ENCODE peak calls at places on chromosomes 7 and 10, in ten cellular contexts. One of them, this sample, is unnamed.

GRCh38 chr7:32158076-32158475 is 87.9 kb upstream of the PDE1C start:
- DNase-seq in right atrium auricular region: no peak
- DNase-seq in OCI-LY7: no peak
- DNase-seq in left lung: no peak
- DNase-seq in psoas muscle: no peak
- DNase-seq in fibroblast of lung: no peak
- DNase-seq in colonic mucosa: no peak
- DNase-seq in uterus: no peak
- DNase-seq in GM23248: no peak
- DNase-seq in CD8-positive, alpha-beta T cell: no peak
- DNase-seq in this sample: no peak

GRCh38 chr7:91285966-91286365 is 21.7 kb downstream of the FZD1 start:
- DNase-seq in right atrium auricular region: no peak
- DNase-seq in OCI-LY7: no peak
- DNase-seq in left lung: no peak
- DNase-seq in psoas muscle: no peak
- DNase-seq in fibroblast of lung: peak; percentile 36
- DNase-seq in colonic mucosa: no peak
- DNase-seq in uterus: no peak
- DNase-seq in GM23248: peak; percentile 71
- DNase-seq in CD8-positive, alpha-beta T cell: no peak
- DNase-seq in this sample: no peak

GRCh38 chr7:107898997-107899594 is 8.1 kb downstream of the DLD start:
- DNase-seq in right atrium auricular region: no peak
- DNase-seq in OCI-LY7: no peak
- DNase-seq in left lung: no peak
- DNase-seq in psoas muscle: no peak
- DNase-seq in fibroblast of lung: no peak
- DNase-seq in colonic mucosa: no peak
- DNase-seq in uterus: no peak
- DNase-seq in GM23248: no peak
- DNase-seq in CD8-positive, alpha-beta T cell: no peak
- DNase-seq in this sample: no peak

GRCh38 chr10:34580643-34581042 is 234.5 kb downstream of the PARD3 start:
- DNase-seq in right atrium auricular region: no peak
- DNase-seq in OCI-LY7: no peak
- DNase-seq in left lung: no peak
- DNase-seq in psoas muscle: no peak
- DNase-seq in fibroblast of lung: peak; percentile 43
- DNase-seq in colonic mucosa: no peak
- DNase-seq in uterus: no peak
- DNase-seq in GM23248: peak; percentile 56
- DNase-seq in CD8-positive, alpha-beta T cell: no peak
- DNase-seq in this sample: no peak

GRCh38 chr10:125158528-125159485 is 1.6 kb downstream of the CTBP2 start:
- DNase-seq in right atrium auricular region: peak; percentile 59
- DNase-seq in OCI-LY7: no peak
- DNase-seq in left lung: peak; percentile 91
- DNase-seq in psoas muscle: peak; percentile 78
- DNase-seq in fibroblast of lung: peak; percentile 50
- DNase-seq in colonic mucosa: peak; percentile 71
- DNase-seq in uterus: peak; percentile 48
- DNase-seq in GM23248: peak; percentile 71
- DNase-seq in CD8-positive, alpha-beta T cell: no peak
- DNase-seq in this sample: peak; percentile 70

GRCh38 chr7:142539901-142540300 is 209.4 kb upstream of the PRSS1 start:
- DNase-seq in right atrium auricular region: no peak
- DNase-seq in OCI-LY7: no peak
- DNase-seq in left lung: no peak
- DNase-seq in psoas muscle: no peak
- DNase-seq in fibroblast of lung: peak; percentile 69
- DNase-seq in colonic mucosa: no peak
- DNase-seq in uterus: no peak
- DNase-seq in GM23248: peak; percentile 84
- DNase-seq in CD8-positive, alpha-beta T cell: no peak
- DNase-seq in this sample: no peak

GRCh38 chr7:96285579-96285978 is 36.3 kb downstream of the SLC25A13 start:
- DNase-seq in right atrium auricular region: no peak
- DNase-seq in OCI-LY7: no peak
- DNase-seq in left lung: no peak
- DNase-seq in psoas muscle: no peak
- DNase-seq in fibroblast of lung: no peak
- DNase-seq in colonic mucosa: no peak
- DNase-seq in uterus: no peak
- DNase-seq in GM23248: no peak
- DNase-seq in CD8-positive, alpha-beta T cell: no peak
- DNase-seq in this sample: no peak

GRCh38 chr10:69838853-69839252 is 37.1 kb downstream of the COL13A1 start:
- DNase-seq in right atrium auricular region: no peak
- DNase-seq in OCI-LY7: no peak
- DNase-seq in left lung: no peak
- DNase-seq in psoas muscle: no peak
- DNase-seq in fibroblast of lung: peak; percentile 45
- DNase-seq in colonic mucosa: no peak
- DNase-seq in uterus: no peak
- DNase-seq in GM23248: peak; percentile 45
- DNase-seq in CD8-positive, alpha-beta T cell: no peak
- DNase-seq in this sample: no peak

GRCh38 chr10:25678220-25678619 is 255.8 kb upstream of the MYO3A start:
- DNase-seq in right atrium auricular region: no peak
- DNase-seq in OCI-LY7: no peak
- DNase-seq in left lung: no peak
- DNase-seq in psoas muscle: no peak
- DNase-seq in fibroblast of lung: no peak
- DNase-seq in colonic mucosa: no peak
- DNase-seq in uterus: no peak
- DNase-seq in GM23248: no peak
- DNase-seq in CD8-positive, alpha-beta T cell: no peak
- DNase-seq in this sample: no peak

GRCh38 chr10:25683291-25683690 is 250.7 kb upstream of the MYO3A start:
- DNase-seq in right atrium auricular region: no peak
- DNase-seq in OCI-LY7: no peak
- DNase-seq in left lung: no peak
- DNase-seq in psoas muscle: no peak
- DNase-seq in fibroblast of lung: no peak
- DNase-seq in colonic mucosa: no peak
- DNase-seq in uterus: no peak
- DNase-seq in GM23248: no peak
- DNase-seq in CD8-positive, alpha-beta T cell: no peak
- DNase-seq in this sample: no peak

GRCh38 chr10:25678666-25679065 is 255.4 kb upstream of the MYO3A start:
- DNase-seq in right atrium auricular region: no peak
- DNase-seq in OCI-LY7: no peak
- DNase-seq in left lung: no peak
- DNase-seq in psoas muscle: no peak
- DNase-seq in fibroblast of lung: no peak
- DNase-seq in colonic mucosa: no peak
- DNase-seq in uterus: no peak
- DNase-seq in GM23248: no peak
- DNase-seq in CD8-positive, alpha-beta T cell: no peak
- DNase-seq in this sample: no peak

GRCh38 chr10:25682203-25682950 is 251.7 kb upstream of the MYO3A start:
- DNase-seq in right atrium auricular region: no peak
- DNase-seq in OCI-LY7: no peak
- DNase-seq in left lung: no peak
- DNase-seq in psoas muscle: no peak
- DNase-seq in fibroblast of lung: peak; percentile 4
- DNase-seq in colonic mucosa: no peak
- DNase-seq in uterus: no peak
- DNase-seq in GM23248: peak; percentile 58
- DNase-seq in CD8-positive, alpha-beta T cell: no peak
- DNase-seq in this sample: no peak
- H3K4me3 ChIP-seq in right atrium auricular region: peak overlapping the region; percentile 39
- H3K4me3 ChIP-seq in OCI-LY7: no peak overlapping the region
- H3K4me3 ChIP-seq in left lung: no peak overlapping the region
- H3K4me3 ChIP-seq in psoas muscle: no peak overlapping the region
- H3K4me3 ChIP-seq in fibroblast of lung: no peak overlapping the region
- H3K4me3 ChIP-seq in colonic mucosa: no peak overlapping the region
- H3K4me3 ChIP-seq in uterus: no peak overlapping the region
- H3K4me3 ChIP-seq in GM23248: peak overlapping the region; percentile 48
- H3K4me3 ChIP-seq in CD8-positive, alpha-beta T cell: no peak overlapping the region
- H3K4me3 ChIP-seq in this sample: peak overlapping the region; percentile 9

GRCh38 chr7:1070544-1071342 is 17.2 kb upstream of the GPER1 start:
- DNase-seq in right atrium auricular region: no peak
- DNase-seq in OCI-LY7: peak; percentile 50
- DNase-seq in left lung: no peak
- DNase-seq in psoas muscle: no peak
- DNase-seq in fibroblast of lung: no peak
- DNase-seq in colonic mucosa: no peak
- DNase-seq in uterus: no peak
- DNase-seq in GM23248: no peak
- DNase-seq in CD8-positive, alpha-beta T cell: no peak
- DNase-seq in this sample: no peak

GRCh38 chr7:1068013-1068412 is 19.9 kb upstream of the GPER1 start:
- DNase-seq in right atrium auricular region: no peak
- DNase-seq in OCI-LY7: no peak
- DNase-seq in left lung: no peak
- DNase-seq in psoas muscle: no peak
- DNase-seq in fibroblast of lung: no peak
- DNase-seq in colonic mucosa: no peak
- DNase-seq in uterus: no peak
- DNase-seq in GM23248: no peak
- DNase-seq in CD8-positive, alpha-beta T cell: no peak
- DNase-seq in this sample: no peak

GRCh38 chr7:1071731-1072254 is 16.1 kb upstream of the GPER1 start:
- DNase-seq in right atrium auricular region: no peak
- DNase-seq in OCI-LY7: no peak
- DNase-seq in left lung: no peak
- DNase-seq in psoas muscle: no peak
- DNase-seq in fibroblast of lung: no peak
- DNase-seq in colonic mucosa: no peak
- DNase-seq in uterus: no peak
- DNase-seq in GM23248: no peak
- DNase-seq in CD8-positive, alpha-beta T cell: no peak
- DNase-seq in this sample: no peak

GRCh38 chr7:1065263-1066260 is 21.2 kb downstream of the GPR146 start:
- DNase-seq in right atrium auricular region: peak; percentile 85
- DNase-seq in OCI-LY7: peak; percentile 80
- DNase-seq in left lung: peak; percentile 95
- DNase-seq in psoas muscle: peak; percentile 92
- DNase-seq in fibroblast of lung: peak; percentile 71
- DNase-seq in colonic mucosa: peak; percentile 86
- DNase-seq in uterus: peak; percentile 84
- DNase-seq in GM23248: peak; percentile 88
- DNase-seq in CD8-positive, alpha-beta T cell: peak; percentile 69
- DNase-seq in this sample: peak; percentile 85

GRCh38 chr7:1068656-1069055 is 19.3 kb upstream of the GPER1 start:
- DNase-seq in right atrium auricular region: no peak
- DNase-seq in OCI-LY7: no peak
- DNase-seq in left lung: no peak
- DNase-seq in psoas muscle: no peak
- DNase-seq in fibroblast of lung: no peak
- DNase-seq in colonic mucosa: no peak
- DNase-seq in uterus: no peak
- DNase-seq in GM23248: no peak
- DNase-seq in CD8-positive, alpha-beta T cell: no peak
- DNase-seq in this sample: no peak
- H3K4me1 ChIP-seq in right atrium auricular region: peaks cover 16% of the 10 kb centered on the region
- H3K4me1 ChIP-seq in OCI-LY7: peaks cover 40% of the 10 kb centered on the region
- H3K4me1 ChIP-seq in left lung: peaks cover 8% of the 10 kb centered on the region
- H3K4me1 ChIP-seq in psoas muscle: peaks cover 7% of the 10 kb centered on the region
- H3K4me1 ChIP-seq in fibroblast of lung: no peaks in the 10 kb centered on the region
- H3K4me1 ChIP-seq in colonic mucosa: no peaks in the 10 kb centered on the region
- H3K4me1 ChIP-seq in uterus: no peaks in the 10 kb centered on the region
- H3K4me1 ChIP-seq in GM23248: no peaks in the 10 kb centered on the region
- H3K4me1 ChIP-seq in CD8-positive, alpha-beta T cell: peaks cover 5% of the 10 kb centered on the region
- H3K4me1 ChIP-seq in this sample: peaks cover 6% of the 10 kb centered on the region

GRCh38 chr7:27148031-27148775 is 629 bp upstream of the HOXA6 start:
- DNase-seq in right atrium auricular region: no peak
- DNase-seq in OCI-LY7: no peak
- DNase-seq in left lung: peak; percentile 63
- DNase-seq in psoas muscle: peak; percentile 82
- DNase-seq in fibroblast of lung: peak; percentile 57
- DNase-seq in colonic mucosa: peak; percentile 81
- DNase-seq in uterus: peak; percentile 37
- DNase-seq in GM23248: peak; percentile 65
- DNase-seq in CD8-positive, alpha-beta T cell: no peak
- DNase-seq in this sample: no peak
- H3K4me3 ChIP-seq in right atrium auricular region: peak overlapping the region; percentile 34
- H3K4me3 ChIP-seq in OCI-LY7: peak overlapping the region; percentile 75
- H3K4me3 ChIP-seq in left lung: peak overlapping the region; percentile 41
- H3K4me3 ChIP-seq in psoas muscle: peak overlapping the region; percentile 75
- H3K4me3 ChIP-seq in fibroblast of lung: peak overlapping the region; percentile 61
- H3K4me3 ChIP-seq in colonic mucosa: peak overlapping the region; percentile 47
- H3K4me3 ChIP-seq in uterus: peak overlapping the region; percentile 43
- H3K4me3 ChIP-seq in GM23248: peak overlapping the region; percentile 89
- H3K4me3 ChIP-seq in CD8-positive, alpha-beta T cell: no peak overlapping the region
- H3K4me3 ChIP-seq in this sample: peak overlapping the region; percentile 31

GRCh38 chr7:130917669-130918128 is 183.7 kb upstream of the KLF14 start:
- DNase-seq in right atrium auricular region: no peak
- DNase-seq in OCI-LY7: no peak
- DNase-seq in left lung: no peak
- DNase-seq in psoas muscle: no peak
- DNase-seq in fibroblast of lung: peak; percentile 69
- DNase-seq in colonic mucosa: no peak
- DNase-seq in uterus: no peak
- DNase-seq in GM23248: peak; percentile 81
- DNase-seq in CD8-positive, alpha-beta T cell: no peak
- DNase-seq in this sample: no peak

GRCh38 chr7:130920122-130920521 is 186.1 kb upstream of the KLF14 start:
- DNase-seq in right atrium auricular region: no peak
- DNase-seq in OCI-LY7: no peak
- DNase-seq in left lung: no peak
- DNase-seq in psoas muscle: no peak
- DNase-seq in fibroblast of lung: no peak
- DNase-seq in colonic mucosa: no peak
- DNase-seq in uterus: no peak
- DNase-seq in GM23248: no peak
- DNase-seq in CD8-positive, alpha-beta T cell: no peak
- DNase-seq in this sample: peak; percentile 18

GRCh38 chr7:130918129-130919052 is 184.4 kb upstream of the KLF14 start:
- DNase-seq in right atrium auricular region: no peak
- DNase-seq in OCI-LY7: no peak
- DNase-seq in left lung: no peak
- DNase-seq in psoas muscle: no peak
- DNase-seq in fibroblast of lung: no peak
- DNase-seq in colonic mucosa: no peak
- DNase-seq in uterus: no peak
- DNase-seq in GM23248: no peak
- DNase-seq in CD8-positive, alpha-beta T cell: no peak
- DNase-seq in this sample: no peak

GRCh38 chr7:130921391-130922180 is 187.6 kb upstream of the KLF14 start:
- DNase-seq in right atrium auricular region: peak; percentile 87
- DNase-seq in OCI-LY7: no peak
- DNase-seq in left lung: no peak
- DNase-seq in psoas muscle: peak; percentile 80
- DNase-seq in fibroblast of lung: peak; percentile 89
- DNase-seq in colonic mucosa: peak; percentile 66
- DNase-seq in uterus: no peak
- DNase-seq in GM23248: peak; percentile 80
- DNase-seq in CD8-positive, alpha-beta T cell: no peak
- DNase-seq in this sample: peak; percentile 62

DNA sequence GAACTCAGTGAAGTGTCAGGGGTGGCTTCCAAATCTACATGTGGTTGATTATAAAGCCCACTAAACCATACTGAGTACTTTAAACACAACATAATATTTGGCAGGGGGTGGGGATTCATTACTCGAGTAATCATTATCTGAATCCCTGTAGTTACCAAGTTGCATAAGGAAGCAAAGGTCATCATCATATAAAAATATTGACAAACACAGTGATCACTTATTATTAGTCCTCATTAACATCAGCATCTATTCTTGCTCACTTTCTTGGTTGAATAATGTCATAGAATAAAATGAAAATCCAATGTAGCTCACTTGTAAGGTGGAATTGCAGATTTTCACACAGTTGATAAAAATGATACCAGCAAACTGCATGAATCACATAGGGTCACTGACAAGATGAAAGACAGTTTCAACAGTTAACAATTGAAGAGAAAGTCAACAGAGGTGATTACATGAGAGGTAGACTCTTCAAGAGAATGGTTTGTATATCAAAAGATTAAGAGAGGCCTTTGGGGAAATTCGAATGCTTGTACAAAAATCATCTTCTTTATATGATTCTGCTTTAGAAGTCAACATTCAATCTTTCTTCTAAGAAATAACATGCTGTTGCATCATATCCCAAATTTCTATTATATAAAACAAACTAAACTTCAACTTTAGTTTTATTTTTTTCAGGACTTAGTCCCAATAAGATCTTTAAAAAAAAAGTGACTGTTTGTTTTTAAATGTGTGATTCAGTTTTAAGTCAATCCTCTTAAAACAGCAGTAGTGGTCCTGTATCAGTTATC is 185.5 kb upstream of the KLF14 start:
- DNase-seq in right atrium auricular region: no peak
- DNase-seq in OCI-LY7: no peak
- DNase-seq in left lung: no peak
- DNase-seq in psoas muscle: no peak
- DNase-seq in fibroblast of lung: no peak
- DNase-seq in colonic mucosa: no peak
- DNase-seq in uterus: no peak
- DNase-seq in GM23248: no peak
- DNase-seq in CD8-positive, alpha-beta T cell: no peak
- DNase-seq in this sample: no peak
- H3K4me1 ChIP-seq in right atrium auricular region: peaks cover 93% of the 10 kb centered on the region
- H3K4me1 ChIP-seq in OCI-LY7: peaks cover 5% of the 10 kb centered on the region
- H3K4me1 ChIP-seq in left lung: peaks cover 4% of the 10 kb centered on the region
- H3K4me1 ChIP-seq in psoas muscle: peaks cover 98% of the 10 kb centered on the region
- H3K4me1 ChIP-seq in fibroblast of lung: peaks cover 70% of the 10 kb centered on the region
- H3K4me1 ChIP-seq in colonic mucosa: peaks cover 12% of the 10 kb centered on the region
- H3K4me1 ChIP-seq in uterus: peaks cover 19% of the 10 kb centered on the region
- H3K4me1 ChIP-seq in GM23248: peaks cover 97% of the 10 kb centered on the region
- H3K4me1 ChIP-seq in CD8-positive, alpha-beta T cell: peaks cover 28% of the 10 kb centered on the region
- H3K4me1 ChIP-seq in this sample: no peaks in the 10 kb centered on the region